ENCODE peak calls at places on chromosomes 3 and 15, in four cellular contexts. N is ELF-1, U is H1, X is AG08395. B is an unnamed sample.

GRCh38 chr3:186425788-186426730 is 64.0 kb upstream of the DGKG start:
- DNase-seq in N (peak), U (peak), X (peak), B (no peak)

GRCh38 chr3:99955773-99956562 is 138.3 kb downstream of the CMSS1 start:
- DNase-seq in N (no peak), U (no peak), X (no peak), B (no peak)

GRCh38 chr15:98505611-98506031 is 142.7 kb upstream of the IGF1R start:
- DNase-seq in N (no peak), U (peak), X (no peak), B (no peak)

GRCh38 chr3:181880339-181880738 is 168.6 kb downstream of the SOX2 start:
- DNase-seq in N (peak), U (no peak), X (no peak), B (no peak)

GRCh38 chr3:145704020-145704419 is 457.0 kb downstream of the PLOD2 start:
- DNase-seq in N (no peak), U (no peak), X (no peak), B (no peak)

GRCh38 chr15:35911052-35911780 is 365.3 kb upstream of the DPH6 start:
- DNase-seq in N (no peak), U (no peak), X (no peak), B (no peak)

GRCh38 chr3:13288732-13289718 is 131.1 kb downstream of the NUP210 start:
- DNase-seq in N (no peak), U (no peak), X (no peak), B (no peak)

GRCh38 chr15:37877851-37878577 is 56.4 kb upstream of the TMCO5A start:
- DNase-seq in N (no peak), U (no peak), X (peak), B (no peak)

GRCh38 chr15:74777769-74778598 is 3.9 kb upstream of the CSK start:
- DNase-seq in N (no peak), U (no peak), X (no peak), B (no peak)

GRCh38 chr3:8324727-8325126 is 176.9 kb upstream of the LMCD1 start:
- DNase-seq in N (peak), U (peak), X (peak), B (no peak)

GRCh38 chr3:33915796-33916589 is 117.6 kb downstream of the PDCD6IP start:
- DNase-seq in N (peak), U (no peak), X (peak), B (no peak)

B was measured in iPS DF 6.9.